ENCODE peak calls at places on chromosomes 12 and 14, in ten cellular contexts. One of them, this sample, is unnamed.

GRCh38 chr12:77122236-77122635 is 56.9 kb upstream of the E2F7 start:
- DNase-seq in fibroblast of mammary gland: peak; percentile 95
- DNase-seq in type B pancreatic cell: no peak
- DNase-seq in cardiac fibroblast: peak; percentile 88
- DNase-seq in bronchial epithelial cell: peak; percentile 95
- DNase-seq in GM12864: no peak
- DNase-seq in endothelial cell of umbilical vein: peak; percentile 88
- DNase-seq in pancreas: no peak
- DNase-seq in neural progenitor cell: no peak
- DNase-seq in WTC11: no peak
- DNase-seq in this sample: peak; percentile 78

GRCh38 chr14:64722842-64723447 is 18.7 kb downstream of the PLEKHG3 start:
- DNase-seq in fibroblast of mammary gland: no peak
- DNase-seq in type B pancreatic cell: no peak
- DNase-seq in cardiac fibroblast: no peak
- DNase-seq in bronchial epithelial cell: peak; percentile 93
- DNase-seq in GM12864: no peak
- DNase-seq in endothelial cell of umbilical vein: no peak
- DNase-seq in pancreas: no peak
- DNase-seq in neural progenitor cell: no peak
- DNase-seq in WTC11: no peak
- DNase-seq in this sample: no peak

GRCh38 chr14:85731198-85731597 is 201.3 kb downstream of the FLRT2 start:
- DNase-seq in fibroblast of mammary gland: peak; percentile 95
- DNase-seq in type B pancreatic cell: no peak
- DNase-seq in cardiac fibroblast: peak; percentile 72
- DNase-seq in bronchial epithelial cell: no peak
- DNase-seq in GM12864: no peak
- DNase-seq in endothelial cell of umbilical vein: no peak
- DNase-seq in pancreas: no peak
- DNase-seq in neural progenitor cell: no peak
- DNase-seq in WTC11: no peak
- DNase-seq in this sample: peak; percentile 87

GRCh38 chr12:3560295-3560620 is 69.3 kb downstream of the PRMT8 start:
- DNase-seq in fibroblast of mammary gland: no peak
- DNase-seq in type B pancreatic cell: no peak
- DNase-seq in cardiac fibroblast: no peak
- DNase-seq in bronchial epithelial cell: no peak
- DNase-seq in GM12864: no peak
- DNase-seq in endothelial cell of umbilical vein: no peak
- DNase-seq in pancreas: no peak
- DNase-seq in neural progenitor cell: no peak
- DNase-seq in WTC11: no peak
- DNase-seq in this sample: no peak

GRCh38 chr14:100708349-100709217 is 18.1 kb upstream of the DLK1 start:
- DNase-seq in fibroblast of mammary gland: peak; percentile 41
- DNase-seq in type B pancreatic cell: no peak
- DNase-seq in cardiac fibroblast: peak; percentile 66
- DNase-seq in bronchial epithelial cell: peak; percentile 32
- DNase-seq in GM12864: no peak
- DNase-seq in endothelial cell of umbilical vein: no peak
- DNase-seq in pancreas: peak; percentile 91
- DNase-seq in neural progenitor cell: peak; percentile 42
- DNase-seq in WTC11: peak; percentile 87
- DNase-seq in this sample: no peak

GRCh38 chr14:39467889-39468524 is 35.8 kb upstream of the FBXO33 start:
- DNase-seq in fibroblast of mammary gland: peak; percentile 59
- DNase-seq in type B pancreatic cell: no peak
- DNase-seq in cardiac fibroblast: peak; percentile 39
- DNase-seq in bronchial epithelial cell: peak; percentile 37
- DNase-seq in GM12864: no peak
- DNase-seq in endothelial cell of umbilical vein: peak; percentile 8
- DNase-seq in pancreas: no peak
- DNase-seq in neural progenitor cell: peak; percentile 71
- DNase-seq in WTC11: peak; percentile 69
- DNase-seq in this sample: no peak

GRCh38 chr12:105281694-105282049 is 45.7 kb upstream of the APPL2 start:
- DNase-seq in fibroblast of mammary gland: no peak
- DNase-seq in type B pancreatic cell: no peak
- DNase-seq in cardiac fibroblast: no peak
- DNase-seq in bronchial epithelial cell: no peak
- DNase-seq in GM12864: no peak
- DNase-seq in endothelial cell of umbilical vein: no peak
- DNase-seq in pancreas: no peak
- DNase-seq in neural progenitor cell: no peak
- DNase-seq in WTC11: no peak
- DNase-seq in this sample: no peak

GRCh38 chr14:100530270-100531072 is 56.7 kb downstream of the BEGAIN start:
- DNase-seq in fibroblast of mammary gland: no peak
- DNase-seq in type B pancreatic cell: peak; percentile 66
- DNase-seq in cardiac fibroblast: no peak
- DNase-seq in bronchial epithelial cell: no peak
- DNase-seq in GM12864: no peak
- DNase-seq in endothelial cell of umbilical vein: no peak
- DNase-seq in pancreas: no peak
- DNase-seq in neural progenitor cell: no peak
- DNase-seq in WTC11: peak; percentile 9
- DNase-seq in this sample: no peak

GRCh38 chr14:55448146-55448614 is 7.8 kb upstream of the TBPL2 start:
- DNase-seq in fibroblast of mammary gland: peak; percentile 98
- DNase-seq in type B pancreatic cell: no peak
- DNase-seq in cardiac fibroblast: peak; percentile 93
- DNase-seq in bronchial epithelial cell: peak; percentile 99
- DNase-seq in GM12864: no peak
- DNase-seq in endothelial cell of umbilical vein: peak; percentile 96
- DNase-seq in pancreas: no peak
- DNase-seq in neural progenitor cell: no peak
- DNase-seq in WTC11: no peak
- DNase-seq in this sample: peak; percentile 90

GRCh38 chr14:102321456-102322101 is 2.0 kb downstream of the ZNF839 start:
- DNase-seq in fibroblast of mammary gland: no peak
- DNase-seq in type B pancreatic cell: no peak
- DNase-seq in cardiac fibroblast: no peak
- DNase-seq in bronchial epithelial cell: no peak
- DNase-seq in GM12864: no peak
- DNase-seq in endothelial cell of umbilical vein: no peak
- DNase-seq in pancreas: no peak
- DNase-seq in neural progenitor cell: no peak
- DNase-seq in WTC11: no peak
- DNase-seq in this sample: no peak

GRCh38 chr12:27424631-27425230 is 21.8 kb upstream of the SMCO2 start:
- DNase-seq in fibroblast of mammary gland: peak; percentile 78
- DNase-seq in type B pancreatic cell: no peak
- DNase-seq in cardiac fibroblast: peak; percentile 90
- DNase-seq in bronchial epithelial cell: peak; percentile 54
- DNase-seq in GM12864: no peak
- DNase-seq in endothelial cell of umbilical vein: peak; percentile 65
- DNase-seq in pancreas: peak; percentile 26
- DNase-seq in neural progenitor cell: peak; percentile 41
- DNase-seq in WTC11: no peak
- DNase-seq in this sample: peak; percentile 57

GRCh38 chr12:100398307-100398706 is 41.4 kb downstream of the SLC17A8 start:
- DNase-seq in fibroblast of mammary gland: no peak
- DNase-seq in type B pancreatic cell: no peak
- DNase-seq in cardiac fibroblast: no peak
- DNase-seq in bronchial epithelial cell: no peak
- DNase-seq in GM12864: no peak
- DNase-seq in endothelial cell of umbilical vein: no peak
- DNase-seq in pancreas: no peak
- DNase-seq in neural progenitor cell: no peak
- DNase-seq in WTC11: no peak
- DNase-seq in this sample: no peak

GRCh38 chr12:51238510-51239334 is at the start of gene DAZAP2:
- DNase-seq in fibroblast of mammary gland: peak; percentile 91
- DNase-seq in type B pancreatic cell: peak; percentile 95
- DNase-seq in cardiac fibroblast: peak; percentile 98
- DNase-seq in bronchial epithelial cell: peak; percentile 87
- DNase-seq in GM12864: peak; percentile 91
- DNase-seq in endothelial cell of umbilical vein: peak; percentile 96
- DNase-seq in pancreas: peak; percentile 98
- DNase-seq in neural progenitor cell: peak; percentile 97
- DNase-seq in WTC11: peak; percentile 97
- DNase-seq in this sample: peak; percentile 85
- TF ChIP-seq CTCF in fibroblast of mammary gland: no peak
- TF ChIP-seq CTCF in type B pancreatic cell: peak; percentile 45
- TF ChIP-seq CTCF in cardiac fibroblast: no peak
- TF ChIP-seq CTCF in bronchial epithelial cell: peak; percentile 29
- TF ChIP-seq CTCF in GM12864: peak; percentile 23
- TF ChIP-seq CTCF in endothelial cell of umbilical vein: peak; percentile 31
- TF ChIP-seq CTCF in pancreas: no peak
- TF ChIP-seq CTCF in neural progenitor cell: peak; percentile 15
- TF ChIP-seq CTCF in WTC11: no peak
- TF ChIP-seq CTCF in this sample: peak; percentile 1

DNA sequence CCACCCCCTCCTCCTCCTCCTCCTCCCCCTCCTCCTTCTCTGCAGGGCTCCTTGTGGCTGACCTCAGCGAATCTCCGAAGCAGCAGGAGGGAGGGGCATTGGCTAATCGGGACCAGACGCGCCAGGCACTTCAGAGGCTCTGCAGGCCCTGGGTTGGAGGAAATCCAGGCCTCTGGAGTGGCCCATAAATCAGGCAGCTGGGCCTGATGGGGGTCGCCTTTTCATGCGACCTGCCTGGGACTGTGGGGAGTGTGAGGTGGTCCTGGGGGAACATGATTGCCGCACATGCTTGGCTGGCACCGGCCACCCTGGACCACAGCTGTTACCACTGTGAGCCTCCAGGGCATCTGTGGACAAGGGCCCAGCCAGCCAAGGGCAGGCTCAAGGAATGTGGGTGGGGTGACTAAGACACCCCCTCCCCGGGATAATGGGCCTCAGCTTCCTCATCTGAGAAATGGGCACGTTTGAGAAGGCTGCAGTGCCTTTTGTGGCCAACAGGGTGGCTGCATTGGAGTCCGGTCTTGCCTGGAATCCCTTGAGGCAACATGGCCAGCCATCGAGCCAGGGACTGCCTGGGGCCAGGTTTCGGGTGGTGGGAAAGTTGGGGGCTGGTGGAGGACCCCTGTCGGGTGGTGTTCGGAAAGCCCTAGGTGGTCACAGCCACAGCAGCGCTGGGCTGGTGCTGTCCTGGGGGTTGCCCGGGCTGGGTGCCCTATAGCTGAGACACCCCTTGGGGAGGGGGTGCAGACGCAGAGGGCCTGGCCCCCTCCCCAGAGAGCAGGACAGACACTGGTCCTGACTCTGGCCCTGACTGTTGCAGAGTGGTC is 12.0 kb downstream of the KIF26A start:
- DNase-seq in fibroblast of mammary gland: peak; percentile 52
- DNase-seq in type B pancreatic cell: no peak
- DNase-seq in cardiac fibroblast: peak; percentile 35
- DNase-seq in bronchial epithelial cell: no peak
- DNase-seq in GM12864: no peak
- DNase-seq in endothelial cell of umbilical vein: no peak
- DNase-seq in pancreas: peak; percentile 50
- DNase-seq in neural progenitor cell: peak; percentile 89
- DNase-seq in WTC11: peak; percentile 71
- DNase-seq in this sample: peak; percentile 33
- TF ChIP-seq CTCF in fibroblast of mammary gland: peak; percentile 29
- TF ChIP-seq CTCF in type B pancreatic cell: peak; percentile 73
- TF ChIP-seq CTCF in cardiac fibroblast: peak; percentile 10
- TF ChIP-seq CTCF in bronchial epithelial cell: peak; percentile 7
- TF ChIP-seq CTCF in GM12864: peak; percentile 61
- TF ChIP-seq CTCF in endothelial cell of umbilical vein: peak; percentile 32
- TF ChIP-seq CTCF in pancreas: no peak
- TF ChIP-seq CTCF in neural progenitor cell: peak; percentile 42
- TF ChIP-seq CTCF in WTC11: peak; percentile 57
- TF ChIP-seq CTCF in this sample: peak; percentile 31

GRCh38 chr12:80442426-80443222 is 1.4 kb upstream of the PTPRQ start:
- DNase-seq in fibroblast of mammary gland: no peak
- DNase-seq in type B pancreatic cell: no peak
- DNase-seq in cardiac fibroblast: peak; percentile 66
- DNase-seq in bronchial epithelial cell: peak; percentile 93
- DNase-seq in GM12864: no peak
- DNase-seq in endothelial cell of umbilical vein: peak; percentile 90
- DNase-seq in pancreas: no peak
- DNase-seq in neural progenitor cell: no peak
- DNase-seq in WTC11: no peak
- DNase-seq in this sample: no peak
- TF ChIP-seq CTCF in fibroblast of mammary gland: no peak
- TF ChIP-seq CTCF in type B pancreatic cell: no peak
- TF ChIP-seq CTCF in cardiac fibroblast: no peak
- TF ChIP-seq CTCF in bronchial epithelial cell: no peak
- TF ChIP-seq CTCF in GM12864: no peak
- TF ChIP-seq CTCF in endothelial cell of umbilical vein: no peak
- TF ChIP-seq CTCF in pancreas: no peak
- TF ChIP-seq CTCF in neural progenitor cell: no peak
- TF ChIP-seq CTCF in WTC11: no peak
- TF ChIP-seq CTCF in this sample: no peak

GRCh38 chr12:78864483-78865296 is at the start of gene SYT1:
- DNase-seq in fibroblast of mammary gland: peak; percentile 84
- DNase-seq in type B pancreatic cell: peak; percentile 85
- DNase-seq in cardiac fibroblast: peak; percentile 70
- DNase-seq in bronchial epithelial cell: peak; percentile 55
- DNase-seq in GM12864: no peak
- DNase-seq in endothelial cell of umbilical vein: peak; percentile 77
- DNase-seq in pancreas: peak; percentile 12
- DNase-seq in neural progenitor cell: peak; percentile 94
- DNase-seq in WTC11: peak; percentile 89
- DNase-seq in this sample: peak; percentile 76
- TF ChIP-seq CTCF in fibroblast of mammary gland: no peak
- TF ChIP-seq CTCF in type B pancreatic cell: no peak
- TF ChIP-seq CTCF in cardiac fibroblast: no peak
- TF ChIP-seq CTCF in bronchial epithelial cell: no peak
- TF ChIP-seq CTCF in GM12864: no peak
- TF ChIP-seq CTCF in endothelial cell of umbilical vein: no peak
- TF ChIP-seq CTCF in pancreas: no peak
- TF ChIP-seq CTCF in neural progenitor cell: no peak
- TF ChIP-seq CTCF in WTC11: no peak
- TF ChIP-seq CTCF in this sample: no peak

GRCh38 chr14:22226381-22226780 is 362.6 kb downstream of the DAD1 start:
- DNase-seq in fibroblast of mammary gland: no peak
- DNase-seq in type B pancreatic cell: no peak
- DNase-seq in cardiac fibroblast: no peak
- DNase-seq in bronchial epithelial cell: peak; percentile 46
- DNase-seq in GM12864: peak; percentile 24
- DNase-seq in endothelial cell of umbilical vein: no peak
- DNase-seq in pancreas: no peak
- DNase-seq in neural progenitor cell: peak; percentile 31
- DNase-seq in WTC11: no peak
- DNase-seq in this sample: no peak
- TF ChIP-seq CTCF in fibroblast of mammary gland: no peak
- TF ChIP-seq CTCF in type B pancreatic cell: peak; percentile 17
- TF ChIP-seq CTCF in cardiac fibroblast: no peak
- TF ChIP-seq CTCF in bronchial epithelial cell: no peak
- TF ChIP-seq CTCF in GM12864: peak; percentile 38
- TF ChIP-seq CTCF in endothelial cell of umbilical vein: no peak
- TF ChIP-seq CTCF in pancreas: no peak
- TF ChIP-seq CTCF in neural progenitor cell: peak; percentile 53
- TF ChIP-seq CTCF in WTC11: no peak
- TF ChIP-seq CTCF in this sample: peak; percentile 9

DNA sequence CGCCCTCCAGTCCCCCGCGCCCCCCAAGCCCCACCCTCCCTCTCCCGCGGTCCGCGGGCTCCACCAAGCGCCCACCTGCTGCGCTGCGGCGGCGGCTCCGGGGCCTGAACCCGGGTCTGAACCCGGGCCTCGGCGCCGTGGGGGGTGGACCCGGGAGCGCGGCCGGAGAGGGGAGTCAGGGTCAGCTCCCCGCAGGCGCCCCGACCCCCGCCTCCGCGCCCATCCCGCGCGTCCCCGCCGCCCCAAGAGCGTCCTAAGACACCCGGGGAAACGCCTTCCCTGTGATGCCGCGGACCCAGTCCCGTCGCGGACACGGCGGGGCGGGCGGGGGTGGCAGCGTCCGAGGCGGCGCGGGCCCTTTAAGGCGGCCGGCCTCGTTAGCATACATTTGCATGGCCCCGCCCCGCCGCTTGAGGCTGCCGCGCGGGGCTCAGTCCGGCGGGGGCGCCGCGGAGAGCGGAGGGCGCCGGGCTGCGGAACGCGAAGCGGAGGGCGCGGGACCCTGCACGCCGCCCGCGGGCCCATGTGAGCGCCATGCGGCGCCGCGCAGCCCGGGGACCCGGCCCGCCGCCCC is at the start of gene MMP17:
- DNase-seq in fibroblast of mammary gland: peak; percentile 41
- DNase-seq in type B pancreatic cell: peak; percentile 73
- DNase-seq in cardiac fibroblast: peak; percentile 73
- DNase-seq in bronchial epithelial cell: no peak
- DNase-seq in GM12864: no peak
- DNase-seq in endothelial cell of umbilical vein: peak; percentile 41
- DNase-seq in pancreas: peak; percentile 30
- DNase-seq in neural progenitor cell: peak; percentile 94
- DNase-seq in WTC11: peak; percentile 74
- DNase-seq in this sample: no peak
- TF ChIP-seq CTCF in fibroblast of mammary gland: no peak
- TF ChIP-seq CTCF in type B pancreatic cell: no peak
- TF ChIP-seq CTCF in cardiac fibroblast: no peak
- TF ChIP-seq CTCF in bronchial epithelial cell: no peak
- TF ChIP-seq CTCF in GM12864: peak; percentile 13
- TF ChIP-seq CTCF in endothelial cell of umbilical vein: peak; percentile 10
- TF ChIP-seq CTCF in pancreas: no peak
- TF ChIP-seq CTCF in neural progenitor cell: peak; percentile 18
- TF ChIP-seq CTCF in WTC11: no peak
- TF ChIP-seq CTCF in this sample: no peak

This sample was measured in astrocyte of the cerebellum.